ENCODE peak calls at places on chromosomes 1 and 21, in four cellular contexts. One of them, this sample, is unnamed.

GRCh38 chr1:153533689-153534201 is 2.0 kb downstream of the S100A6 start:
- DNase-seq in fibroblast of mammary gland: peak
- DNase-seq in stimulated activated CD8-positive, alpha-beta memory T cell treated with anti-CD3 and anti-CD28 coated beads, Interleukin-15, amount 100 ng/mL, for 4 hours: no peak
- DNase-seq in fibroblast of pulmonary artery: peak
- DNase-seq in this sample: peak

GRCh38 chr1:45304311-45305081 is 22.2 kb upstream of the HPDL start:
- DNase-seq in fibroblast of mammary gland: no peak
- DNase-seq in stimulated activated CD8-positive, alpha-beta memory T cell treated with anti-CD3 and anti-CD28 coated beads, Interleukin-15, amount 100 ng/mL, for 4 hours: no peak
- DNase-seq in fibroblast of pulmonary artery: no peak
- DNase-seq in this sample: no peak

GRCh38 chr1:177355575-177355974 is 184.8 kb downstream of the BRINP2 start:
- DNase-seq in fibroblast of mammary gland: peak
- DNase-seq in stimulated activated CD8-positive, alpha-beta memory T cell treated with anti-CD3 and anti-CD28 coated beads, Interleukin-15, amount 100 ng/mL, for 4 hours: no peak
- DNase-seq in fibroblast of pulmonary artery: peak
- DNase-seq in this sample: peak

GRCh38 chr1:16032388-16033100 is 10.7 kb downstream of the CLCNKA start:
- DNase-seq in fibroblast of mammary gland: peak
- DNase-seq in stimulated activated CD8-positive, alpha-beta memory T cell treated with anti-CD3 and anti-CD28 coated beads, Interleukin-15, amount 100 ng/mL, for 4 hours: no peak
- DNase-seq in fibroblast of pulmonary artery: peak
- DNase-seq in this sample: peak

GRCh38 chr1:104182251-104182650 is 432.6 kb downstream of the AMY1C start:
- DNase-seq in fibroblast of mammary gland: no peak
- DNase-seq in stimulated activated CD8-positive, alpha-beta memory T cell treated with anti-CD3 and anti-CD28 coated beads, Interleukin-15, amount 100 ng/mL, for 4 hours: no peak
- DNase-seq in fibroblast of pulmonary artery: no peak
- DNase-seq in this sample: no peak

GRCh38 chr1:69739181-69739580 is 171.5 kb downstream of the LRRC7 start:
- DNase-seq in fibroblast of mammary gland: no peak
- DNase-seq in stimulated activated CD8-positive, alpha-beta memory T cell treated with anti-CD3 and anti-CD28 coated beads, Interleukin-15, amount 100 ng/mL, for 4 hours: no peak
- DNase-seq in fibroblast of pulmonary artery: no peak
- DNase-seq in this sample: no peak

GRCh38 chr1:83515566-83516169 is 483.3 kb downstream of the TTLL7 start:
- DNase-seq in fibroblast of mammary gland: peak
- DNase-seq in stimulated activated CD8-positive, alpha-beta memory T cell treated with anti-CD3 and anti-CD28 coated beads, Interleukin-15, amount 100 ng/mL, for 4 hours: no peak
- DNase-seq in fibroblast of pulmonary artery: no peak
- DNase-seq in this sample: no peak

GRCh38 chr1:76330993-76331603 is 256.6 kb downstream of the ST6GALNAC3 start:
- DNase-seq in fibroblast of mammary gland: peak
- DNase-seq in stimulated activated CD8-positive, alpha-beta memory T cell treated with anti-CD3 and anti-CD28 coated beads, Interleukin-15, amount 100 ng/mL, for 4 hours: peak
- DNase-seq in fibroblast of pulmonary artery: peak
- DNase-seq in this sample: peak

GRCh38 chr21:45378258-45378966 is 26.6 kb upstream of the COL18A1 start:
- DNase-seq in fibroblast of mammary gland: no peak
- DNase-seq in stimulated activated CD8-positive, alpha-beta memory T cell treated with anti-CD3 and anti-CD28 coated beads, Interleukin-15, amount 100 ng/mL, for 4 hours: no peak
- DNase-seq in fibroblast of pulmonary artery: no peak
- DNase-seq in this sample: no peak

GRCh38 chr21:42183374-42184266 is 35.3 kb upstream of the ABCG1 start:
- DNase-seq in fibroblast of mammary gland: no peak
- DNase-seq in stimulated activated CD8-positive, alpha-beta memory T cell treated with anti-CD3 and anti-CD28 coated beads, Interleukin-15, amount 100 ng/mL, for 4 hours: no peak
- DNase-seq in fibroblast of pulmonary artery: no peak
- DNase-seq in this sample: no peak

GRCh38 chr1:178417858-178418257 is 78.9 kb downstream of the CLEC20A start:
- DNase-seq in fibroblast of mammary gland: peak
- DNase-seq in stimulated activated CD8-positive, alpha-beta memory T cell treated with anti-CD3 and anti-CD28 coated beads, Interleukin-15, amount 100 ng/mL, for 4 hours: no peak
- DNase-seq in fibroblast of pulmonary artery: peak
- DNase-seq in this sample: peak

GRCh38 chr1:53577141-53578100 is 118.2 kb downstream of the DMRTB1 start:
- DNase-seq in fibroblast of mammary gland: no peak
- DNase-seq in stimulated activated CD8-positive, alpha-beta memory T cell treated with anti-CD3 and anti-CD28 coated beads, Interleukin-15, amount 100 ng/mL, for 4 hours: no peak
- DNase-seq in fibroblast of pulmonary artery: no peak
- DNase-seq in this sample: no peak

GRCh38 chr1:64691631-64692030 is 53.2 kb upstream of the RAVER2 start:
- DNase-seq in fibroblast of mammary gland: peak
- DNase-seq in stimulated activated CD8-positive, alpha-beta memory T cell treated with anti-CD3 and anti-CD28 coated beads, Interleukin-15, amount 100 ng/mL, for 4 hours: no peak
- DNase-seq in fibroblast of pulmonary artery: peak
- DNase-seq in this sample: peak

GRCh38 chr1:36966242-36966641 is 68.1 kb downstream of the GRIK3 start:
- DNase-seq in fibroblast of mammary gland: no peak
- DNase-seq in stimulated activated CD8-positive, alpha-beta memory T cell treated with anti-CD3 and anti-CD28 coated beads, Interleukin-15, amount 100 ng/mL, for 4 hours: no peak
- DNase-seq in fibroblast of pulmonary artery: peak
- DNase-seq in this sample: peak

GRCh38 chr1:192489748-192490147 is 85.8 kb upstream of the RGS1 start:
- DNase-seq in fibroblast of mammary gland: peak
- DNase-seq in stimulated activated CD8-positive, alpha-beta memory T cell treated with anti-CD3 and anti-CD28 coated beads, Interleukin-15, amount 100 ng/mL, for 4 hours: no peak
- DNase-seq in fibroblast of pulmonary artery: peak
- DNase-seq in this sample: peak

GRCh38 chr1:25858906-25859789 is at the start of gene AUNIP:
- DNase-seq in fibroblast of mammary gland: peak
- DNase-seq in stimulated activated CD8-positive, alpha-beta memory T cell treated with anti-CD3 and anti-CD28 coated beads, Interleukin-15, amount 100 ng/mL, for 4 hours: peak
- DNase-seq in fibroblast of pulmonary artery: peak
- DNase-seq in this sample: peak

GRCh38 chr1:241551759-241552638 is 19.8 kb downstream of the KMO start:
- DNase-seq in fibroblast of mammary gland: no peak
- DNase-seq in stimulated activated CD8-positive, alpha-beta memory T cell treated with anti-CD3 and anti-CD28 coated beads, Interleukin-15, amount 100 ng/mL, for 4 hours: peak
- DNase-seq in fibroblast of pulmonary artery: no peak
- DNase-seq in this sample: no peak

GRCh38 chr1:229643996-229644748 is 18.1 kb downstream of the URB2 start:
- DNase-seq in fibroblast of mammary gland: peak
- DNase-seq in stimulated activated CD8-positive, alpha-beta memory T cell treated with anti-CD3 and anti-CD28 coated beads, Interleukin-15, amount 100 ng/mL, for 4 hours: no peak
- DNase-seq in fibroblast of pulmonary artery: no peak
- DNase-seq in this sample: no peak

GRCh38 chr1:67214420-67215174 is 48.3 kb downstream of the IL23R start:
- DNase-seq in fibroblast of mammary gland: peak
- DNase-seq in stimulated activated CD8-positive, alpha-beta memory T cell treated with anti-CD3 and anti-CD28 coated beads, Interleukin-15, amount 100 ng/mL, for 4 hours: peak
- DNase-seq in fibroblast of pulmonary artery: peak
- DNase-seq in this sample: peak

GRCh38 chr1:177960939-177961622 is 8.8 kb downstream of the SEC16B start:
- DNase-seq in fibroblast of mammary gland: peak
- DNase-seq in stimulated activated CD8-positive, alpha-beta memory T cell treated with anti-CD3 and anti-CD28 coated beads, Interleukin-15, amount 100 ng/mL, for 4 hours: no peak
- DNase-seq in fibroblast of pulmonary artery: peak
- DNase-seq in this sample: no peak

GRCh38 chr1:15038232-15039016 is 115.1 kb upstream of the TMEM51 start:
- DNase-seq in fibroblast of mammary gland: peak
- DNase-seq in stimulated activated CD8-positive, alpha-beta memory T cell treated with anti-CD3 and anti-CD28 coated beads, Interleukin-15, amount 100 ng/mL, for 4 hours: no peak
- DNase-seq in fibroblast of pulmonary artery: peak
- DNase-seq in this sample: no peak

GRCh38 chr21:43262427-43262826 is 93.6 kb downstream of the CRYAA start:
- DNase-seq in fibroblast of mammary gland: no peak
- DNase-seq in stimulated activated CD8-positive, alpha-beta memory T cell treated with anti-CD3 and anti-CD28 coated beads, Interleukin-15, amount 100 ng/mL, for 4 hours: no peak
- DNase-seq in fibroblast of pulmonary artery: no peak
- DNase-seq in this sample: no peak

GRCh38 chr1:109040627-109041613 is 982 bp downstream of the WDR47 start:
- DNase-seq in fibroblast of mammary gland: peak
- DNase-seq in stimulated activated CD8-positive, alpha-beta memory T cell treated with anti-CD3 and anti-CD28 coated beads, Interleukin-15, amount 100 ng/mL, for 4 hours: no peak
- DNase-seq in fibroblast of pulmonary artery: peak
- DNase-seq in this sample: no peak

GRCh38 chr21:42386034-42386591 is 9.7 kb downstream of the TMPRSS3 start:
- DNase-seq in fibroblast of mammary gland: no peak
- DNase-seq in stimulated activated CD8-positive, alpha-beta memory T cell treated with anti-CD3 and anti-CD28 coated beads, Interleukin-15, amount 100 ng/mL, for 4 hours: no peak
- DNase-seq in fibroblast of pulmonary artery: no peak
- DNase-seq in this sample: no peak

GRCh38 chr1:27858072-27858948 is 14.0 kb upstream of the THEMIS2 start:
- DNase-seq in fibroblast of mammary gland: peak
- DNase-seq in stimulated activated CD8-positive, alpha-beta memory T cell treated with anti-CD3 and anti-CD28 coated beads, Interleukin-15, amount 100 ng/mL, for 4 hours: peak
- DNase-seq in fibroblast of pulmonary artery: peak
- DNase-seq in this sample: peak

GRCh38 chr1:80778094-80778840 is 1022.5 kb upstream of the ADGRL2 start:
- DNase-seq in fibroblast of mammary gland: no peak
- DNase-seq in stimulated activated CD8-positive, alpha-beta memory T cell treated with anti-CD3 and anti-CD28 coated beads, Interleukin-15, amount 100 ng/mL, for 4 hours: no peak
- DNase-seq in fibroblast of pulmonary artery: no peak
- DNase-seq in this sample: no peak

GRCh38 chr1:111733183-111733995 is 5.8 kb downstream of the INKA2 start:
- DNase-seq in fibroblast of mammary gland: peak
- DNase-seq in stimulated activated CD8-positive, alpha-beta memory T cell treated with anti-CD3 and anti-CD28 coated beads, Interleukin-15, amount 100 ng/mL, for 4 hours: no peak
- DNase-seq in fibroblast of pulmonary artery: peak
- DNase-seq in this sample: peak